ENCODE peak calls at places on chromosome 19, in six cellular contexts. F is IMR-90; N is omental fat pad; L is cardiac muscle cell; H is NCI-H460; Z is activated CD8-positive, alpha-beta memory T cell treated with anti-CD3 and anti-CD28 coated beads for 4 hours. J is an unnamed sample.

GRCh38 chr19:42850981-42851717 is 28.4 kb downstream of the PSG1 start:
- DNase-seq in F (peak), N (no peak), L (peak), H (no peak), Z (no peak), J (no peak)

GRCh38 chr19:49788857-49789256 is 22.1 kb downstream of the AP2A1 start:
- DNase-seq in F (no peak), N (no peak), L (no peak), H (no peak), Z (no peak), J (no peak)

GRCh38 chr19:45599286-45599685 is 2.7 kb downstream of the GPR4 start:
- DNase-seq in F (no peak), N (no peak), L (no peak), H (no peak), Z (no peak), J (no peak)

GRCh38 chr19:8174706-8175105 is 25.3 kb upstream of the FBN3 start:
- DNase-seq in F (peak), N (no peak), L (no peak), H (no peak), Z (no peak), J (no peak)

GRCh38 chr19:4178990-4179389 is 3.4 kb downstream of the SIRT6 start:
- DNase-seq in F (no peak), N (no peak), L (no peak), H (no peak), Z (no peak), J (no peak)

GRCh38 chr19:57465680-57466381 is 8.9 kb upstream of the VN1R1 start:
- DNase-seq in F (peak), N (no peak), L (peak), H (peak), Z (no peak), J (no peak)

GRCh38 chr19:56840452-56841193 is at the start of the genes PEG3 and ZIM2:
- DNase-seq in F (no peak), N (peak), L (peak), H (no peak), Z (no peak), J (peak)

GRCh38 chr19:35195822-35196221 is 32.7 kb downstream of the FAM187B start:
- DNase-seq in F (no peak), N (no peak), L (no peak), H (no peak), Z (no peak), J (no peak)

GRCh38 chr19:49570138-49570856 is 10.1 kb downstream of the NOSIP start:
- DNase-seq in F (peak), N (no peak), L (peak), H (peak), Z (no peak), J (peak)

GRCh38 chr19:7773841-7774240 is 10.8 kb downstream of the CLEC4M start:
- DNase-seq in F (no peak), N (no peak), L (no peak), H (no peak), Z (no peak), J (no peak)

GRCh38 chr19:35869327-35870123 is 1.2 kb downstream of the APLP1 start:
- DNase-seq in F (peak), N (peak), L (peak), H (peak), Z (peak), J (peak)

GRCh38 chr19:30450101-30450500 is 77.9 kb downstream of the ZNF536 start:
- DNase-seq in F (no peak), N (no peak), L (peak), H (no peak), Z (no peak), J (peak)

GRCh38 chr19:5048091-5048726 is 79.3 kb downstream of the KDM4B start:
- DNase-seq in F (peak), N (peak), L (peak), H (peak), Z (no peak), J (peak)

GRCh38 chr19:9903341-9903740 is 33.0 kb downstream of the OLFM2 start:
- DNase-seq in F (no peak), N (no peak), L (no peak), H (no peak), Z (no peak), J (no peak)

GRCh38 chr19:13573268-13573667 is 67.0 kb upstream of the CACNA1A start:
- DNase-seq in F (no peak), N (no peak), L (no peak), H (no peak), Z (no peak), J (no peak)

GRCh38 chr19:40907968-40908735 is 26.1 kb upstream of the CYP2A7 start:
- DNase-seq in F (no peak), N (peak), L (no peak), H (no peak), Z (peak), J (peak)

GRCh38 chr19:4350726-4351125 is 7.4 kb downstream of the MPND start:
- DNase-seq in F (no peak), N (no peak), L (no peak), H (no peak), Z (no peak), J (no peak)

GRCh38 chr19:19461671-19462622 is 53.4 kb downstream of the TSSK6 start:
- DNase-seq in F (no peak), N (no peak), L (peak), H (no peak), Z (no peak), J (peak)

GRCh38 chr19:1379961-1380489 is 3.7 kb upstream of the NDUFS7 start:
- DNase-seq in F (no peak), N (no peak), L (no peak), H (no peak), Z (no peak), J (no peak)

GRCh38 chr19:18557474-18558201 is at the start of gene KXD1:
- DNase-seq in F (peak), N (peak), L (peak), H (peak), Z (peak), J (peak)

GRCh38 chr19:47438793-47439220 is 19.5 kb upstream of the MEIS3 start:
- DNase-seq in F (no peak), N (no peak), L (no peak), H (no peak), Z (no peak), J (peak)

GRCh38 chr19:6887326-6887725 is at the start of gene ADGRE1:
- DNase-seq in F (no peak), N (no peak), L (no peak), H (no peak), Z (no peak), J (no peak)

GRCh38 chr19:55590621-55591020 is 8.7 kb downstream of the FIZ1 start:
- DNase-seq in F (no peak), N (no peak), L (peak), H (no peak), Z (no peak), J (no peak)

GRCh38 chr19:38274734-38275133 is 10.4 kb downstream of the SPINT2 start:
- DNase-seq in F (no peak), N (no peak), L (no peak), H (no peak), Z (no peak), J (peak)

GRCh38 chr19:8577247-8577646 is at the start of gene MYO1F:
- DNase-seq in F (no peak), N (no peak), L (no peak), H (no peak), Z (no peak), J (peak)

GRCh38 chr19:29702958-29703320 is 12.1 kb downstream of the C19orf12 start:
- DNase-seq in F (no peak), N (no peak), L (no peak), H (no peak), Z (no peak), J (no peak)

GRCh38 chr19:41443813-41444455 is 978 bp downstream of the ERICH4 start:
- DNase-seq in F (no peak), N (no peak), L (no peak), H (no peak), Z (no peak), J (no peak)

GRCh38 chr19:43574424-43575155 is 737 bp downstream of the XRCC1 start:
- DNase-seq in F (peak), N (no peak), L (peak), H (no peak), Z (no peak), J (no peak)

GRCh38 chr19:41688098-41688497 is at the start of gene CEACAM7:
- DNase-seq in F (no peak), N (no peak), L (no peak), H (no peak), Z (no peak), J (no peak)